ENCODE peak calls at places on chromosome 19, in five cellular contexts. One of them, this sample, is unnamed.

GRCh38 chr19:46736544-46737274 is 9.1 kb upstream of the FKRP start:
- DNase-seq in IMR-90: no peak
- DNase-seq in H1: no peak
- DNase-seq in trophoblast cell: no peak
- DNase-seq in neuronal stem cell: no peak
- DNase-seq in this sample: no peak

GRCh38 chr19:29976151-29976943 is 34.3 kb downstream of the URI1 start:
- DNase-seq in H1: no peak
- DNase-seq in IMR-90: no peak
- DNase-seq in trophoblast cell: no peak
- DNase-seq in neuronal stem cell: no peak
- DNase-seq in this sample: no peak

GRCh38 chr19:7535993-7536685 is 622 bp downstream of the PNPLA6 start:
- DNase-seq in H1: no peak
- DNase-seq in neuronal stem cell: no peak
- DNase-seq in IMR-90: no peak
- DNase-seq in trophoblast cell: no peak
- DNase-seq in this sample: no peak

GRCh38 chr19:18379803-18380747 is 5.9 kb upstream of the GDF15 start:
- DNase-seq in trophoblast cell: peak
- DNase-seq in H1: no peak
- DNase-seq in IMR-90: peak
- DNase-seq in neuronal stem cell: no peak
- DNase-seq in this sample: peak

GRCh38 chr19:29001922-29002247 is 211.1 kb downstream of the UQCRFS1 start:
- DNase-seq in trophoblast cell: no peak
- DNase-seq in neuronal stem cell: no peak
- DNase-seq in H1: no peak
- DNase-seq in IMR-90: no peak
- DNase-seq in this sample: no peak

GRCh38 chr19:37594064-37594981 is at the start of the genes ZNF540 and ZNF571:
- DNase-seq in IMR-90: peak
- DNase-seq in neuronal stem cell: peak
- DNase-seq in trophoblast cell: peak
- DNase-seq in H1: peak
- DNase-seq in this sample: peak

GRCh38 chr19:11172576-11172975 is 17.0 kb upstream of the SPC24 start:
- DNase-seq in IMR-90: no peak
- DNase-seq in neuronal stem cell: no peak
- DNase-seq in trophoblast cell: no peak
- DNase-seq in H1: no peak
- DNase-seq in this sample: no peak

GRCh38 chr19:43582495-43582894 is 6.9 kb downstream of the PINLYP start:
- DNase-seq in IMR-90: no peak
- DNase-seq in H1: no peak
- DNase-seq in neuronal stem cell: no peak
- DNase-seq in trophoblast cell: no peak
- DNase-seq in this sample: no peak

GRCh38 chr19:16886305-16886880 is 2.4 kb upstream of the F2RL3 start:
- DNase-seq in neuronal stem cell: no peak
- DNase-seq in trophoblast cell: peak
- DNase-seq in IMR-90: peak
- DNase-seq in H1: no peak
- DNase-seq in this sample: peak

GRCh38 chr19:53503126-53503525 is 34.8 kb upstream of the ZNF331 start:
- DNase-seq in neuronal stem cell: no peak
- DNase-seq in H1: no peak
- DNase-seq in trophoblast cell: no peak
- DNase-seq in IMR-90: no peak
- DNase-seq in this sample: no peak

GRCh38 chr19:34236035-34236793 is 18.1 kb upstream of the GARRE1 start:
- DNase-seq in IMR-90: peak
- DNase-seq in H1: no peak
- DNase-seq in neuronal stem cell: no peak
- DNase-seq in trophoblast cell: no peak
- DNase-seq in this sample: peak

GRCh38 chr19:9205506-9206113 is 13.8 kb downstream of the OR7D4 start:
- DNase-seq in trophoblast cell: peak
- DNase-seq in neuronal stem cell: peak
- DNase-seq in H1: peak
- DNase-seq in IMR-90: peak
- DNase-seq in this sample: peak

GRCh38 chr19:58261968-58262921 is 16.5 kb upstream of the ZNF8 start:
- DNase-seq in trophoblast cell: no peak
- DNase-seq in neuronal stem cell: no peak
- DNase-seq in IMR-90: no peak
- DNase-seq in H1: no peak
- DNase-seq in this sample: peak

GRCh38 chr19:38606131-38606530 is 11.6 kb downstream of the MAP4K1 start:
- DNase-seq in H1: no peak
- DNase-seq in trophoblast cell: no peak
- DNase-seq in neuronal stem cell: no peak
- DNase-seq in IMR-90: no peak
- DNase-seq in this sample: no peak

GRCh38 chr19:39405930-39406655 is 554 bp upstream of the ZFP36 start:
- DNase-seq in neuronal stem cell: no peak
- DNase-seq in H1: no peak
- DNase-seq in trophoblast cell: no peak
- DNase-seq in IMR-90: no peak
- DNase-seq in this sample: peak

GRCh38 chr19:50728084-50728737 is 5.0 kb downstream of the CLEC11A start:
- DNase-seq in H1: peak
- DNase-seq in IMR-90: peak
- DNase-seq in neuronal stem cell: peak
- DNase-seq in trophoblast cell: peak
- DNase-seq in this sample: no peak

GRCh38 chr19:47230122-47230920 is 678 bp downstream of the BBC3 start:
- DNase-seq in trophoblast cell: no peak
- DNase-seq in neuronal stem cell: no peak
- DNase-seq in H1: no peak
- DNase-seq in IMR-90: peak
- DNase-seq in this sample: peak

GRCh38 chr19:39070888-39071287 is 13.3 kb upstream of the ACP7 start:
- DNase-seq in H1: no peak
- DNase-seq in IMR-90: peak
- DNase-seq in trophoblast cell: no peak
- DNase-seq in neuronal stem cell: no peak
- DNase-seq in this sample: peak

GRCh38 chr19:56191115-56191514 is 6.5 kb downstream of the ZSCAN5B start:
- DNase-seq in H1: no peak
- DNase-seq in neuronal stem cell: no peak
- DNase-seq in trophoblast cell: no peak
- DNase-seq in IMR-90: no peak
- DNase-seq in this sample: no peak

GRCh38 chr19:35545855-35546381 is 492 bp downstream of the TMEM147 start:
- DNase-seq in neuronal stem cell: no peak
- DNase-seq in IMR-90: no peak
- DNase-seq in H1: no peak
- DNase-seq in trophoblast cell: peak
- DNase-seq in this sample: peak

GRCh38 chr19:10189631-10190425 is 4.9 kb downstream of the DNMT1 start:
- DNase-seq in neuronal stem cell: no peak
- DNase-seq in H1: no peak
- DNase-seq in trophoblast cell: no peak
- DNase-seq in IMR-90: peak
- DNase-seq in this sample: no peak

GRCh38 chr19:11457115-11457514 is 21.7 kb downstream of the PRKCSH start:
- DNase-seq in IMR-90: no peak
- DNase-seq in trophoblast cell: no peak
- DNase-seq in neuronal stem cell: no peak
- DNase-seq in H1: no peak
- DNase-seq in this sample: no peak

GRCh38 chr19:45247136-45247535 is 1.9 kb upstream of the EXOC3L2 start:
- DNase-seq in H1: no peak
- DNase-seq in trophoblast cell: no peak
- DNase-seq in IMR-90: no peak
- DNase-seq in neuronal stem cell: no peak
- DNase-seq in this sample: no peak

GRCh38 chr19:7461841-7462629 is 26.8 kb downstream of the PEX11G start:
- DNase-seq in H1: no peak
- DNase-seq in IMR-90: no peak
- DNase-seq in neuronal stem cell: no peak
- DNase-seq in trophoblast cell: no peak
- DNase-seq in this sample: no peak

DNA sequence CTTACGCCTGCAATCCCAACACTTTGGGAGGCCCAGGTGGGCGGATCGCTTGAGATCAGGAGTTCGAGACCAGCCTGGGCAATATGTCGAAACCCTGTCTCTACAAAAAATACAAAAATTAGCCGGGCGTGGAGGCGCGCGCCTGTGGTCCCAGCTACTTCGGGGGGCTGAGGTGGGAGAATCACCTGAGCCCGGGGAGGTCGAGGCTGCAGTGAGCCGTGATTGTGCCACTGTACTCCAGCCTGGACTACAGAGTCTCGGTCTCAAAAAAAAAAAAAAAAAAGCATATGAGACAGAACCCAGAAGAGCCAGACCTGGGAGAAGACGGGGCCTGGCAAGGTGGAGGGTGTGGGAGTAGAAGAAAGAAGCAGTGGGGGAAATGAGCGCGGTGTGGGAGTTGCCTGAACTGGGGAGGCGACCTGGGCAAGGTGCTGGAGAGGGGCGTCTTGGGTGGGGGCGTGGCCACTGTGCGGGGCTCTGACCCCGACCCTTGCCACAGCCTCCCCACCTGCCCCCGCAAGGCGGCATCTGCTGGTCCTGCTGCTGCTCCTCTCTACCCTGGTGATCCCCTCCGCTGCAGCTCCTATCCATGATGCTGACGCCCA is 508 bp downstream of the DKKL1 start:
- DNase-seq in trophoblast cell: no peak
- DNase-seq in neuronal stem cell: no peak
- DNase-seq in IMR-90: no peak
- DNase-seq in H1: no peak
- DNase-seq in this sample: no peak
- H2AFZ ChIP-seq in trophoblast cell: no peak
- H2AFZ ChIP-seq in neuronal stem cell: peak
- H2AFZ ChIP-seq in IMR-90: peak
- H2AFZ ChIP-seq in H1: no peak
- H2AFZ ChIP-seq in this sample: peak

DNA sequence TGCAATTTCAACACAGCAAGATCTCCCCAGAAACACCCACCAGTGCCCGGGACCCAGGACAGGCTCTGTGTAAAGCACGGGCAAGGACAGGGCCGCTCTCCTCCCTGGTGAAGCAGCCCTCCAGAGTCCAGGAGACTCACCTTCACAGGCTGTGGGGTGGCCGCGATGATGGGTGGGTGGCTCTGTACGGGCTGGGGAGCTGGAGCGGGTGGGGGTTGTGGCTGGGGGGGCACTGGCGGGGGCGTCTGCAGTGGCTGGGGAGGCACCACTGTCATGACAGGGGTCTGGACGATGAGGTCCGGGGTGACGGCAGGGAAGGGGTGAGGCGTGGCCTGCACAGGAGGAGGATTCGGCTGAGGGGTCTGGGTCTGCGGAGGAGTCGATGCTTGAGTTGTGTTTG is 33.0 kb upstream of the EPHX3 start:
- DNase-seq in neuronal stem cell: no peak
- DNase-seq in trophoblast cell: no peak
- DNase-seq in IMR-90: no peak
- DNase-seq in H1: no peak
- DNase-seq in this sample: no peak
- H3K23ac ChIP-seq in neuronal stem cell: no peak
- H3K23ac ChIP-seq in trophoblast cell: no peak
- H3K23ac ChIP-seq in IMR-90: no peak
- H3K23ac ChIP-seq in H1: no peak
- H3K23ac ChIP-seq in this sample: no peak

DNA sequence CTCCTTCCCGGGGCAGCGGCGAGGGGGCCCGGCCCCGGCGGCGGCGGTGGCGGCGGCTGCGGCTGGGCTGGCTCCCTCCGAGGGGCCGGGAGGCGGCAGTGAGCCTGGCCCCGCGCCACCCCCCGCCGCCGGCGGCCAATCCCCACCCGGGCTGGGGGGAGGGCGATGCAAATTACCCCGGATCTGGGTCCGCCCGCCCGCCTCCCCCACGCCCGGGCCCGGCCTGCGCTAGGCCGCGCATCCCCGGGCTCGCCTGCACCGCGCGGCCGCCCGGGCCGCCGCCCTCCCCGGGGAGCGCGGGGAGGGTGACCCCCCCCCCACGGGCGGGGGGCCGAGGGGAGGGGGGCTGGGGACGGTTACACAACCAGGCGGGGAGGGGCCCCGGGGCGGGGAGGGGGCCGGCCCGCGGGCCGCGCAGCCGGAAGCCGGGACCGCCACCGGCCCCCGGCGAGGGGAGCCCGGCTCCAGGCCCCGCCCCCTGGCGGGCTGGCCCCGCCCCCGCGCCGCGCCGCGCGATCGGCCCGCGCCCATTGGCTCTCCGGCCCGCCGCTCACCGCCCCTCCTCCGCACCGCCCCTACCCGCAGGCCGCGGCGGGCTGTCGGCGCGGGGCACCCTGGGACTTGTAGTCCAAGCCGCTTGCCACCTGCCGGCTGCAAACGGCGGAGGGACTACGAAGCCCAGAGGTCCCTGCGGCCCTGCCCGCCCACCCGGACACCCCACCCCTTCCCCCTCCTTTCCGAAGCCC is 1.1 kb downstream of the ZBTB7A start:
- DNase-seq in neuronal stem cell: peak
- DNase-seq in trophoblast cell: peak
- DNase-seq in H1: peak
- DNase-seq in IMR-90: peak
- DNase-seq in this sample: peak
- H3K4me3 ChIP-seq in neuronal stem cell: peak
- H3K4me3 ChIP-seq in trophoblast cell: peak
- H3K4me3 ChIP-seq in H1: peak
- H3K4me3 ChIP-seq in IMR-90: peak
- H3K4me3 ChIP-seq in this sample: peak

DNA sequence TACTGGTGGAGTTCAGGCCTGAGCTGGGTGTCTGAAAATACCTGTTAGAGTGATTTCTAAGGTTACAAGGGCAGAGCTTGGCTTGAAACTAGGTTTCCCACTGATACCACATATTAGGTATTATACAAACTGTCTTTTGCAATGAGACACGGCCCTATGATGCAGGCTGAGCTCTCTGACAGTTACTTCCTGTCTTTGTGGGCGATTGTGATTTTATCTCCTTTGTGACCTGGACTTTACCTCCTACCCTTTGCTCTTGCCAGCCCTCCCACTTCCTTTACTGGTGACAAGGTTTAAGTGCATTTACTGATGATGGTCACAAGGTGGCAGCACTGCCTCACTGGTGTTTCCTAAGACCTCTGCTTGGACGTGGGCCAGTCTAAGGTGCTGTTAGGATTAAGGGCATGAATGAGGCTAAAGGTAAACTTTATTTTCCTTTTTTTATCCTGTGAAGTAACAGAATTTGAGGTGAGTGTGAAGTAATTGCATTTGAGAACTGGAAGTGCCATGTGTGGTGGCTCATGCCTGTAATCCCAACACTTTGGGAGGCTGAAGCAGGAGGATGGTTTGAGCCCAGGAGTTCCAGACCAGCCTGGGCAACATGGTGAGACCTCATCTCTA is 7.7 kb upstream of the CXCL17 start:
- DNase-seq in H1: peak
- DNase-seq in neuronal stem cell: peak
- DNase-seq in IMR-90: peak
- DNase-seq in trophoblast cell: peak
- DNase-seq in this sample: peak
- H2AFZ ChIP-seq in H1: no peak
- H2AFZ ChIP-seq in neuronal stem cell: no peak
- H2AFZ ChIP-seq in IMR-90: no peak
- H2AFZ ChIP-seq in trophoblast cell: no peak
- H2AFZ ChIP-seq in this sample: no peak